ENCODE peak calls at places on chromosomes 13 and 19, in five cellular contexts. U is activated CD8-positive, alpha-beta memory T cell treated with anti-CD3 and anti-CD28 coated beads for 4 hours; H is NCI-H1436; G is substantia nigra; N is GM12878. C is an unnamed sample.

GRCh38 chr13:113616281-113616906 is 31.8 kb downstream of the TFDP1 start:
- DNase-seq in U (no peak), H (no peak), G (no peak), N (no peak), C (peak)

GRCh38 chr19:42857544-42857867 is 22.0 kb downstream of the PSG1 start:
- DNase-seq in U (no peak), H (no peak), G (no peak), N (no peak), C (no peak)

GRCh38 chr19:38444026-38444425 is 10.5 kb downstream of the RYR1 start:
- DNase-seq in U (no peak), H (no peak), G (no peak), N (no peak), C (no peak)

GRCh38 chr19:15251749-15252397 is 19.6 kb upstream of the EPHX3 start:
- DNase-seq in U (no peak), H (no peak), G (no peak), N (no peak), C (peak)

GRCh38 chr13:98890920-98891319 is 86.9 kb downstream of the DOCK9 start:
- DNase-seq in U (no peak), H (no peak), G (no peak), N (no peak), C (no peak)

GRCh38 chr19:3548594-3548993 is 8.8 kb downstream of the MFSD12 start:
- DNase-seq in U (no peak), H (no peak), G (peak), N (no peak), C (no peak)

GRCh38 chr19:35871611-35872010 is 3.2 kb downstream of the APLP1 start:
- DNase-seq in U (no peak), H (no peak), G (no peak), N (no peak), C (no peak)

GRCh38 chr13:51858433-51859247 is 3.1 kb upstream of the CCDC70 start:
- DNase-seq in U (no peak), H (no peak), G (no peak), N (no peak), C (no peak)

GRCh38 chr13:77492982-77493381 is 42.5 kb upstream of the SCEL start:
- DNase-seq in U (no peak), H (peak), G (no peak), N (no peak), C (peak)

GRCh38 chr13:20378721-20379120 is 146.6 kb upstream of the GJB6 start:
- DNase-seq in U (no peak), H (no peak), G (no peak), N (no peak), C (no peak)

GRCh38 chr13:99741979-99742378 is 229.6 kb downstream of the ZIC5 start:
- DNase-seq in U (no peak), H (peak), G (no peak), N (no peak), C (no peak)

GRCh38 chr19:17950310-17951150 is 16.4 kb upstream of the KCNN1 start:
- DNase-seq in U (peak), H (peak), G (no peak), N (no peak), C (no peak)

GRCh38 chr13:48502601-48503319 is 30.1 kb downstream of the RCBTB2 start:
- DNase-seq in U (no peak), H (no peak), G (no peak), N (no peak), C (no peak)

GRCh38 chr13:76503756-76504155 is 382.4 kb downstream of the KCTD12 start:
- DNase-seq in U (no peak), H (peak), G (no peak), N (no peak), C (no peak)

GRCh38 chr13:58926858-58927257 is 1236.9 kb downstream of the DIAPH3 start:
- DNase-seq in U (no peak), H (no peak), G (no peak), N (no peak), C (no peak)

GRCh38 chr19:3192684-3193083 is 7.0 kb downstream of the NCLN start:
- DNase-seq in U (no peak), H (no peak), G (no peak), N (no peak), C (no peak)

GRCh38 chr19:14916848-14917247 is 24.4 kb upstream of the OR7C2 start:
- DNase-seq in U (no peak), H (no peak), G (no peak), N (no peak), C (no peak)

GRCh38 chr19:5147971-5148793 is 179.3 kb downstream of the KDM4B start:
- DNase-seq in U (no peak), H (no peak), G (peak), N (no peak), C (no peak)